ENCODE peak calls at places on chromosomes 4 and X, in eight cellular contexts. One of them, this sample, is unnamed.

GRCh38 chr4:67725132-67725531 is 24.2 kb upstream of the UBA6 start:
- DNase-seq in A549: no peak
- DNase-seq in GM12878: no peak
- DNase-seq in K562: no peak
- DNase-seq in endothelial cell of umbilical vein: no peak
- DNase-seq in H1: no peak
- DNase-seq in HepG2: no peak
- DNase-seq in HCT116: no peak
- DNase-seq in this sample: no peak

GRCh38 chr4:185201983-185202962 is 1.5 kb downstream of the CFAP97 start:
- DNase-seq in A549: no peak
- DNase-seq in HepG2: peak
- DNase-seq in endothelial cell of umbilical vein: peak
- DNase-seq in GM12878: no peak
- DNase-seq in HCT116: no peak
- DNase-seq in H1: no peak
- DNase-seq in K562: peak
- DNase-seq in this sample: peak

GRCh38 chrX:50067435-50068292 is 133.1 kb downstream of the AKAP4 start:
- DNase-seq in GM12878: no peak
- DNase-seq in H1: peak
- DNase-seq in endothelial cell of umbilical vein: peak
- DNase-seq in K562: peak
- DNase-seq in HepG2: peak
- DNase-seq in A549: peak
- DNase-seq in HCT116: no peak
- DNase-seq in this sample: no peak

GRCh38 chr4:180617203-180617602 is 1626.0 kb upstream of the TENM3 start:
- DNase-seq in endothelial cell of umbilical vein: no peak
- DNase-seq in HepG2: peak
- DNase-seq in H1: no peak
- DNase-seq in A549: no peak
- DNase-seq in HCT116: no peak
- DNase-seq in GM12878: no peak
- DNase-seq in K562: no peak
- DNase-seq in this sample: peak

GRCh38 chr4:80115368-80116181 is 42.5 kb upstream of the ANTXR2 start:
- DNase-seq in HCT116: no peak
- DNase-seq in HepG2: no peak
- DNase-seq in H1: no peak
- DNase-seq in A549: no peak
- DNase-seq in GM12878: no peak
- DNase-seq in K562: peak
- DNase-seq in endothelial cell of umbilical vein: no peak
- DNase-seq in this sample: no peak

GRCh38 chrX:57918750-57919436 is 8.6 kb upstream of the ZXDA start:
- DNase-seq in endothelial cell of umbilical vein: peak
- DNase-seq in A549: peak
- DNase-seq in GM12878: no peak
- DNase-seq in H1: no peak
- DNase-seq in K562: no peak
- DNase-seq in HCT116: peak
- DNase-seq in HepG2: peak
- DNase-seq in this sample: peak

GRCh38 chr4:177740563-177740962 is 298.3 kb upstream of the AGA start:
- DNase-seq in endothelial cell of umbilical vein: no peak
- DNase-seq in H1: no peak
- DNase-seq in HepG2: no peak
- DNase-seq in K562: no peak
- DNase-seq in HCT116: no peak
- DNase-seq in A549: no peak
- DNase-seq in GM12878: no peak
- DNase-seq in this sample: no peak

GRCh38 chr4:153553820-153554173 is 87.6 kb downstream of the TMEM131L start:
- DNase-seq in HepG2: no peak
- DNase-seq in endothelial cell of umbilical vein: no peak
- DNase-seq in A549: no peak
- DNase-seq in HCT116: no peak
- DNase-seq in H1: no peak
- DNase-seq in K562: no peak
- DNase-seq in GM12878: no peak
- DNase-seq in this sample: no peak

GRCh38 chrX:69090022-69090421 is 75.2 kb downstream of the PJA1 start:
- DNase-seq in H1: no peak
- DNase-seq in endothelial cell of umbilical vein: no peak
- DNase-seq in GM12878: no peak
- DNase-seq in A549: no peak
- DNase-seq in HCT116: no peak
- DNase-seq in HepG2: no peak
- DNase-seq in K562: no peak
- DNase-seq in this sample: no peak

GRCh38 chr4:18366762-18367358 is 345.3 kb upstream of the LCORL start:
- DNase-seq in endothelial cell of umbilical vein: peak
- DNase-seq in GM12878: peak
- DNase-seq in HCT116: no peak
- DNase-seq in A549: peak
- DNase-seq in K562: no peak
- DNase-seq in HepG2: peak
- DNase-seq in H1: no peak
- DNase-seq in this sample: peak

GRCh38 chr4:150723727-150724411 is 141.9 kb downstream of the MAB21L2 start:
- DNase-seq in H1: no peak
- DNase-seq in endothelial cell of umbilical vein: no peak
- DNase-seq in K562: no peak
- DNase-seq in GM12878: no peak
- DNase-seq in HCT116: no peak
- DNase-seq in HepG2: no peak
- DNase-seq in A549: no peak
- DNase-seq in this sample: no peak

GRCh38 chr4:4387531-4388311 is 819 bp downstream of the NSG1 start:
- DNase-seq in HepG2: no peak
- DNase-seq in K562: no peak
- DNase-seq in HCT116: no peak
- DNase-seq in H1: no peak
- DNase-seq in GM12878: no peak
- DNase-seq in A549: no peak
- DNase-seq in endothelial cell of umbilical vein: no peak
- DNase-seq in this sample: no peak

GRCh38 chr4:137267024-137267423 is 265.3 kb downstream of the PCDH18 start:
- DNase-seq in HCT116: no peak
- DNase-seq in K562: no peak
- DNase-seq in H1: no peak
- DNase-seq in endothelial cell of umbilical vein: no peak
- DNase-seq in HepG2: no peak
- DNase-seq in GM12878: no peak
- DNase-seq in A549: no peak
- DNase-seq in this sample: no peak

GRCh38 chrX:40006025-40007017 is 91.4 kb downstream of the BCOR start:
- DNase-seq in endothelial cell of umbilical vein: no peak
- DNase-seq in GM12878: no peak
- DNase-seq in HCT116: no peak
- DNase-seq in A549: no peak
- DNase-seq in HepG2: no peak
- DNase-seq in H1: no peak
- DNase-seq in K562: no peak
- DNase-seq in this sample: peak

GRCh38 chr4:3426465-3427133 is 15.2 kb upstream of the HGFAC start:
- DNase-seq in endothelial cell of umbilical vein: no peak
- DNase-seq in A549: no peak
- DNase-seq in K562: no peak
- DNase-seq in GM12878: no peak
- DNase-seq in H1: no peak
- DNase-seq in HCT116: no peak
- DNase-seq in HepG2: no peak
- DNase-seq in this sample: no peak

GRCh38 chr4:47334597-47335185 is 128.8 kb downstream of the COMMD8 start:
- DNase-seq in endothelial cell of umbilical vein: no peak
- DNase-seq in HCT116: no peak
- DNase-seq in HepG2: no peak
- DNase-seq in GM12878: no peak
- DNase-seq in K562: no peak
- DNase-seq in A549: no peak
- DNase-seq in H1: no peak
- DNase-seq in this sample: no peak

GRCh38 chrX:103517246-103517645 is 2.0 kb downstream of the RAB40A start:
- DNase-seq in HCT116: no peak
- DNase-seq in HepG2: no peak
- DNase-seq in H1: no peak
- DNase-seq in A549: no peak
- DNase-seq in GM12878: no peak
- DNase-seq in K562: no peak
- DNase-seq in endothelial cell of umbilical vein: no peak
- DNase-seq in this sample: no peak

GRCh38 chr4:77203380-77204197 is 46.6 kb downstream of the CCNG2 start:
- DNase-seq in K562: peak
- DNase-seq in GM12878: peak
- DNase-seq in HCT116: peak
- DNase-seq in A549: peak
- DNase-seq in H1: peak
- DNase-seq in HepG2: peak
- DNase-seq in endothelial cell of umbilical vein: peak
- DNase-seq in this sample: peak

GRCh38 chr4:113142351-113142750 is 92.9 kb downstream of the ANK2 start:
- DNase-seq in HCT116: no peak
- DNase-seq in HepG2: no peak
- DNase-seq in K562: no peak
- DNase-seq in A549: no peak
- DNase-seq in H1: no peak
- DNase-seq in GM12878: no peak
- DNase-seq in endothelial cell of umbilical vein: no peak
- DNase-seq in this sample: no peak

GRCh38 chrX:53441531-53442321 is 7.6 kb upstream of the HSD17B10 start:
- DNase-seq in endothelial cell of umbilical vein: peak
- DNase-seq in H1: no peak
- DNase-seq in HCT116: peak
- DNase-seq in HepG2: peak
- DNase-seq in GM12878: peak
- DNase-seq in A549: peak
- DNase-seq in K562: no peak
- DNase-seq in this sample: peak

GRCh38 chr4:183659919-183660318 is 826 bp downstream of the TRAPPC11 start:
- DNase-seq in K562: no peak
- DNase-seq in HepG2: no peak
- DNase-seq in GM12878: no peak
- DNase-seq in endothelial cell of umbilical vein: no peak
- DNase-seq in HCT116: no peak
- DNase-seq in A549: no peak
- DNase-seq in H1: no peak
- DNase-seq in this sample: peak

DNA sequence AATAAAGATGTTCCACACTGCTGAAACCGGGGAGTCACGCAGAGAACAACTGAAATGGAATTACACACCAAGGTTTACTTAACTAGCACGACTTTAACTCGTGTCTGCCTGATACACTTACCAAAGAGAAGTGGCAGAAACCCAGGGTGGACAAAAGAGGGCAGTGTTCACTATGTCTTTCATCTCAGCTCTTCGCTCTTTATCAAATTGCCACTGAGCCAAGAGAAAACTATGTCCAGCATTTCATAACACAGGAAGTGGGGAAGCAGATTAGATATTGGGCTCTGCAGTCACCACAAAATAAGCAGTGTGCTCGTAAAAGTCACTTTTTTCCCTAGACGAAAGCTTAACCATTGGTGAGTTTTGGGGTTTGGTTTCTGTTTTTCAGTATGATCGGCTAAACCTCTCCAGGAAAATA is 155.7 kb downstream of the CHIC2 start:
- DNase-seq in H1: no peak
- DNase-seq in GM12878: peak
- DNase-seq in K562: peak
- DNase-seq in HCT116: peak
- DNase-seq in endothelial cell of umbilical vein: peak
- DNase-seq in HepG2: peak
- DNase-seq in A549: peak
- DNase-seq in this sample: peak
- TF ChIP-seq POLR2A in H1: no peak
- TF ChIP-seq POLR2A in GM12878: no peak
- TF ChIP-seq POLR2A in K562: no peak
- TF ChIP-seq POLR2A in HCT116: no peak
- TF ChIP-seq POLR2A in endothelial cell of umbilical vein: no peak
- TF ChIP-seq POLR2A in HepG2: no peak
- TF ChIP-seq POLR2A in A549: no peak
- TF ChIP-seq POLR2A in this sample: no peak

GRCh38 chrX:28880136-28880535 is 292.9 kb downstream of the IL1RAPL1 start:
- DNase-seq in GM12878: no peak
- DNase-seq in A549: no peak
- DNase-seq in K562: no peak
- DNase-seq in HepG2: no peak
- DNase-seq in HCT116: no peak
- DNase-seq in H1: no peak
- DNase-seq in endothelial cell of umbilical vein: no peak
- DNase-seq in this sample: no peak
- TF ChIP-seq MAX in GM12878: no peak
- TF ChIP-seq MAX in A549: no peak
- TF ChIP-seq MAX in K562: no peak
- TF ChIP-seq MAX in HepG2: no peak
- TF ChIP-seq MAX in HCT116: no peak
- TF ChIP-seq MAX in H1: no peak
- TF ChIP-seq MAX in endothelial cell of umbilical vein: no peak
- TF ChIP-seq MAX in this sample: no peak

GRCh38 chrX:155213731-155214130 is 2.5 kb upstream of the VBP1 start:
- DNase-seq in endothelial cell of umbilical vein: no peak
- DNase-seq in A549: no peak
- DNase-seq in GM12878: no peak
- DNase-seq in K562: no peak
- DNase-seq in H1: no peak
- DNase-seq in HepG2: no peak
- DNase-seq in HCT116: no peak
- DNase-seq in this sample: no peak

GRCh38 chrX:155215443-155216178 is 649 bp upstream of the VBP1 start:
- DNase-seq in HepG2: no peak
- DNase-seq in H1: no peak
- DNase-seq in A549: no peak
- DNase-seq in K562: no peak
- DNase-seq in GM12878: no peak
- DNase-seq in endothelial cell of umbilical vein: no peak
- DNase-seq in HCT116: no peak
- DNase-seq in this sample: peak

GRCh38 chrX:155218777-155219176 is 2.5 kb downstream of the VBP1 start:
- DNase-seq in HCT116: no peak
- DNase-seq in H1: no peak
- DNase-seq in HepG2: no peak
- DNase-seq in A549: no peak
- DNase-seq in endothelial cell of umbilical vein: no peak
- DNase-seq in GM12878: no peak
- DNase-seq in K562: no peak
- DNase-seq in this sample: no peak

GRCh38 chrX:155216940-155217450 is 735 bp downstream of the VBP1 start:
- DNase-seq in K562: no peak
- DNase-seq in A549: no peak
- DNase-seq in HCT116: no peak
- DNase-seq in H1: no peak
- DNase-seq in endothelial cell of umbilical vein: peak
- DNase-seq in HepG2: no peak
- DNase-seq in GM12878: peak
- DNase-seq in this sample: no peak

GRCh38 chrX:155216179-155216939 is at the start of gene VBP1:
- DNase-seq in endothelial cell of umbilical vein: peak
- DNase-seq in K562: peak
- DNase-seq in GM12878: peak
- DNase-seq in HCT116: peak
- DNase-seq in A549: peak
- DNase-seq in HepG2: peak
- DNase-seq in H1: peak
- DNase-seq in this sample: peak
- TF ChIP-seq POLR2A in endothelial cell of umbilical vein: peak
- TF ChIP-seq POLR2A in K562: peak
- TF ChIP-seq POLR2A in GM12878: peak
- TF ChIP-seq POLR2A in HCT116: no peak
- TF ChIP-seq POLR2A in A549: peak
- TF ChIP-seq POLR2A in HepG2: peak
- TF ChIP-seq POLR2A in H1: peak
- TF ChIP-seq POLR2A in this sample: peak

GRCh38 chr4:162016991-162017390 is 146.8 kb downstream of the FSTL5 start:
- DNase-seq in endothelial cell of umbilical vein: no peak
- DNase-seq in HCT116: no peak
- DNase-seq in GM12878: no peak
- DNase-seq in K562: no peak
- DNase-seq in A549: no peak
- DNase-seq in HepG2: no peak
- DNase-seq in H1: no peak
- DNase-seq in this sample: no peak
- TF ChIP-seq MAX in endothelial cell of umbilical vein: no peak
- TF ChIP-seq MAX in HCT116: no peak
- TF ChIP-seq MAX in GM12878: no peak
- TF ChIP-seq MAX in K562: no peak
- TF ChIP-seq MAX in A549: no peak
- TF ChIP-seq MAX in HepG2: no peak
- TF ChIP-seq MAX in H1: no peak
- TF ChIP-seq MAX in this sample: no peak

This sample was measured in NB4.